ENCODE peak calls at places on chromosomes 12 and 14, in nine cellular contexts. H is adrenal gland, J is body of pancreas, O is RCC 7860, B is HEK293T, G is iris pigment epithelial cell, T is A673, K is sigmoid colon, Y is hippocampal formation. F is an unnamed sample.

GRCh38 chr12:65504417-65504816 is 225.9 kb downstream of the MSRB3 start:
- DNase-seq in H (no peak), J (no peak), O (no peak), B (no peak), G (no peak), T (no peak), K (no peak), Y (no peak), F (no peak)

GRCh38 chr12:88805692-88806091 is 225.4 kb upstream of the KITLG start:
- DNase-seq in H (no peak), J (no peak), O (no peak), B (no peak), G (peak), T (no peak), K (no peak), Y (no peak), F (no peak)

GRCh38 chr12:109385339-109386078 is 37.8 kb downstream of the MYO1H start:
- DNase-seq in H (no peak), J (no peak), O (no peak), B (peak), G (peak), T (peak), K (no peak), Y (peak), F (peak)

GRCh38 chr14:101361451-101362433 is 199.6 kb upstream of the DIO3 start:
- DNase-seq in H (no peak), J (no peak), O (no peak), B (no peak), G (no peak), T (no peak), K (peak), Y (no peak), F (no peak)

GRCh38 chr12:16166563-16167470 is 110.7 kb downstream of the SLC15A5 start:
- DNase-seq in H (no peak), J (no peak), O (no peak), B (no peak), G (no peak), T (no peak), K (no peak), Y (peak), F (no peak)

GRCh38 chr12:130872179-130873096 is 572 bp downstream of the RAN start:
- DNase-seq in H (peak), J (peak), O (no peak), B (peak), G (peak), T (peak), K (peak), Y (no peak), F (peak)

GRCh38 chr12:89469361-89469760 is 55.2 kb downstream of the GALNT4 start:
- DNase-seq in H (no peak), J (no peak), O (no peak), B (no peak), G (peak), T (no peak), K (no peak), Y (no peak), F (no peak)

GRCh38 chr14:57869530-57870088 is 3.7 kb upstream of the SLC35F4 start:
- DNase-seq in H (no peak), J (no peak), O (no peak), B (no peak), G (no peak), T (no peak), K (no peak), Y (no peak), F (no peak)

GRCh38 chr12:5260591-5261086 is 171.3 kb upstream of the NTF3 start:
- DNase-seq in H (no peak), J (no peak), O (no peak), B (no peak), G (no peak), T (no peak), K (no peak), Y (no peak), F (no peak)

GRCh38 chr14:67759916-67760315 is 56.5 kb downstream of the ZFYVE26 start:
- DNase-seq in H (no peak), J (no peak), O (no peak), B (no peak), G (no peak), T (no peak), K (no peak), Y (no peak), F (no peak)

GRCh38 chr12:104056419-104056972 is 6.5 kb upstream of the GLT8D2 start:
- DNase-seq in H (no peak), J (no peak), O (no peak), B (no peak), G (no peak), T (no peak), K (no peak), Y (no peak), F (no peak)

GRCh38 chr12:124509300-124509675 is 58.1 kb downstream of the NCOR2 start:
- DNase-seq in H (no peak), J (no peak), O (no peak), B (no peak), G (peak), T (no peak), K (no peak), Y (no peak), F (no peak)

GRCh38 chr14:69752773-69753172 is 14.2 kb upstream of the SRSF5 start:
- DNase-seq in H (no peak), J (no peak), O (no peak), B (no peak), G (no peak), T (no peak), K (no peak), Y (no peak), F (no peak)

GRCh38 chr14:59026086-59026485 is 162.4 kb upstream of the DAAM1 start:
- DNase-seq in H (no peak), J (no peak), O (no peak), B (no peak), G (no peak), T (no peak), K (no peak), Y (no peak), F (no peak)

GRCh38 chr12:32437095-32437515 is 37.7 kb downstream of the FGD4 start:
- DNase-seq in H (no peak), J (no peak), O (peak), B (no peak), G (peak), T (no peak), K (no peak), Y (no peak), F (no peak)

GRCh38 chr12:116065561-116065960 is 211.9 kb downstream of the MED13L start:
- DNase-seq in H (no peak), J (no peak), O (no peak), B (no peak), G (peak), T (no peak), K (no peak), Y (no peak), F (no peak)

GRCh38 chr12:65765436-65765813 is 58.9 kb upstream of the HMGA2 start:
- DNase-seq in H (no peak), J (no peak), O (no peak), B (no peak), G (peak), T (no peak), K (no peak), Y (no peak), F (no peak)

GRCh38 chr12:27732281-27732680 is 21.6 kb downstream of the MRPS35 start:
- DNase-seq in H (no peak), J (no peak), O (no peak), B (peak), G (no peak), T (no peak), K (no peak), Y (no peak), F (no peak)

GRCh38 chr12:57109207-57110160 is 1.7 kb downstream of the STAT6 start:
- DNase-seq in H (no peak), J (no peak), O (no peak), B (no peak), G (no peak), T (no peak), K (no peak), Y (no peak), F (no peak)

GRCh38 chr12:106369624-106370346 is 12.2 kb downstream of the POLR3B start:
- DNase-seq in H (no peak), J (no peak), O (peak), B (no peak), G (peak), T (no peak), K (no peak), Y (no peak), F (no peak)

GRCh38 chr12:121176826-121177529 is 33.0 kb upstream of the P2RX4 start:
- DNase-seq in H (no peak), J (no peak), O (no peak), B (no peak), G (no peak), T (no peak), K (no peak), Y (no peak), F (no peak)

GRCh38 chr14:26204362-26204953 is 393.4 kb downstream of the NOVA1 start:
- DNase-seq in H (no peak), J (no peak), O (no peak), B (no peak), G (no peak), T (no peak), K (no peak), Y (no peak), F (no peak)

GRCh38 chr12:107079172-107080011 is 14.0 kb downstream of the CRY1 start:
- DNase-seq in H (no peak), J (no peak), O (no peak), B (peak), G (peak), T (peak), K (no peak), Y (no peak), F (peak)

GRCh38 chr12:22408605-22409004 is 74.1 kb upstream of the ST8SIA1 start:
- DNase-seq in H (no peak), J (no peak), O (no peak), B (no peak), G (no peak), T (no peak), K (no peak), Y (no peak), F (no peak)

GRCh38 chr14:35285168-35285990 is 6.8 kb upstream of the PSMA6 start:
- DNase-seq in H (no peak), J (no peak), O (no peak), B (no peak), G (no peak), T (no peak), K (no peak), Y (peak), F (no peak)

GRCh38 chr14:76986261-76986565 is 42.3 kb downstream of the IRF2BPL start:
- DNase-seq in H (no peak), J (no peak), O (no peak), B (no peak), G (no peak), T (no peak), K (no peak), Y (no peak), F (no peak)

GRCh38 chr12:1509703-1510395 is 84.5 kb downstream of the FBXL14 start:
- DNase-seq in H (no peak), J (no peak), O (no peak), B (no peak), G (no peak), T (no peak), K (peak), Y (no peak), F (no peak)

GRCh38 chr12:6316921-6317692 is 6.6 kb downstream of the PLEKHG6 start:
- DNase-seq in H (peak), J (no peak), O (no peak), B (no peak), G (peak), T (no peak), K (no peak), Y (no peak), F (no peak)

GRCh38 chr14:79708991-79709390 is 502.3 kb downstream of the DIO2 start:
- DNase-seq in H (no peak), J (no peak), O (no peak), B (no peak), G (peak), T (no peak), K (no peak), Y (no peak), F (no peak)

GRCh38 chr12:104263580-104264358 is 39.8 kb upstream of the EID3 start:
- DNase-seq in H (no peak), J (no peak), O (no peak), B (no peak), G (peak), T (no peak), K (no peak), Y (no peak), F (no peak)

GRCh38 chr14:22485178-22485577 is 103.8 kb downstream of the DAD1 start:
- DNase-seq in H (no peak), J (no peak), O (no peak), B (no peak), G (no peak), T (no peak), K (no peak), Y (no peak), F (no peak)

GRCh38 chr12:108392284-108392683 is 53.2 kb upstream of the CMKLR1 start:
- DNase-seq in H (no peak), J (no peak), O (no peak), B (no peak), G (no peak), T (no peak), K (no peak), Y (no peak), F (no peak)

GRCh38 chr12:54373619-54374554 is 9.6 kb upstream of the GPR84 start:
- DNase-seq in H (no peak), J (no peak), O (no peak), B (no peak), G (no peak), T (no peak), K (no peak), Y (no peak), F (peak)